ENCODE peak calls at places on chromosomes 3 and 15, in six cellular contexts. One of them, this sample, is unnamed.

GRCh38 chr3:81621277-81621676 is 140.2 kb downstream of the GBE1 start:
- DNase-seq in SK-N-SH: no peak
- DNase-seq in MM.1S: no peak
- DNase-seq in hepatocyte: no peak
- DNase-seq in GM23338: peak; percentile 44
- DNase-seq in neural progenitor cell: no peak
- DNase-seq in this sample: no peak

GRCh38 chr3:85709483-85709882 is 750.7 kb downstream of the CADM2 start:
- DNase-seq in hepatocyte: no peak
- DNase-seq in MM.1S: no peak
- DNase-seq in SK-N-SH: no peak
- DNase-seq in GM23338: no peak
- DNase-seq in neural progenitor cell: no peak
- DNase-seq in this sample: no peak

GRCh38 chr3:11803977-11804903 is 42.4 kb downstream of the TAMM41 start:
- DNase-seq in MM.1S: peak; percentile 69
- DNase-seq in neural progenitor cell: peak; percentile 73
- DNase-seq in SK-N-SH: peak; percentile 57
- DNase-seq in hepatocyte: peak; percentile 73
- DNase-seq in GM23338: peak; percentile 78
- DNase-seq in this sample: peak; percentile 79

GRCh38 chr3:127791221-127791913 is 30.9 kb downstream of the MGLL start:
- DNase-seq in SK-N-SH: no peak
- DNase-seq in hepatocyte: peak; percentile 75
- DNase-seq in neural progenitor cell: peak; percentile 52
- DNase-seq in GM23338: peak; percentile 67
- DNase-seq in MM.1S: peak; percentile 36
- DNase-seq in this sample: peak; percentile 56

GRCh38 chr15:63396546-63396939 is 14.9 kb upstream of the CA12 start:
- DNase-seq in SK-N-SH: no peak
- DNase-seq in GM23338: peak; percentile 64
- DNase-seq in MM.1S: no peak
- DNase-seq in hepatocyte: peak; percentile 37
- DNase-seq in neural progenitor cell: peak; percentile 49
- DNase-seq in this sample: no peak

GRCh38 chr3:49017978-49018706 is at the start of gene DALRD3:
- DNase-seq in MM.1S: peak; percentile 67
- DNase-seq in neural progenitor cell: peak; percentile 86
- DNase-seq in hepatocyte: peak; percentile 85
- DNase-seq in GM23338: peak; percentile 92
- DNase-seq in SK-N-SH: peak; percentile 89
- DNase-seq in this sample: peak; percentile 88

GRCh38 chr3:99269606-99270355 is 368.3 kb upstream of the DCBLD2 start:
- DNase-seq in MM.1S: no peak
- DNase-seq in GM23338: no peak
- DNase-seq in neural progenitor cell: no peak
- DNase-seq in hepatocyte: no peak
- DNase-seq in SK-N-SH: no peak
- DNase-seq in this sample: peak; percentile 65

GRCh38 chr15:36392666-36393266 is 186.7 kb upstream of the CDIN1 start:
- DNase-seq in MM.1S: no peak
- DNase-seq in hepatocyte: no peak
- DNase-seq in GM23338: no peak
- DNase-seq in SK-N-SH: no peak
- DNase-seq in neural progenitor cell: no peak
- DNase-seq in this sample: no peak

GRCh38 chr3:114758828-114759709 is 388.0 kb downstream of the ZBTB20 start:
- DNase-seq in GM23338: no peak
- DNase-seq in SK-N-SH: peak; percentile 17
- DNase-seq in neural progenitor cell: no peak
- DNase-seq in hepatocyte: peak; percentile 11
- DNase-seq in MM.1S: no peak
- DNase-seq in this sample: peak; percentile 87

GRCh38 chr3:108477511-108478147 is 32.8 kb downstream of the MYH15 start:
- DNase-seq in hepatocyte: peak; percentile 74
- DNase-seq in neural progenitor cell: peak; percentile 70
- DNase-seq in GM23338: peak; percentile 78
- DNase-seq in SK-N-SH: peak; percentile 38
- DNase-seq in MM.1S: peak; percentile 63
- DNase-seq in this sample: peak; percentile 81

GRCh38 chr15:28132524-28133275 is 33.6 kb upstream of the OCA2 start:
- DNase-seq in MM.1S: no peak
- DNase-seq in SK-N-SH: no peak
- DNase-seq in GM23338: no peak
- DNase-seq in neural progenitor cell: no peak
- DNase-seq in hepatocyte: no peak
- DNase-seq in this sample: peak; percentile 62

GRCh38 chr15:33654859-33655258 is 313.4 kb upstream of the CHRM5 start:
- DNase-seq in GM23338: peak; percentile 57
- DNase-seq in hepatocyte: no peak
- DNase-seq in neural progenitor cell: peak; percentile 16
- DNase-seq in SK-N-SH: no peak
- DNase-seq in MM.1S: no peak
- DNase-seq in this sample: peak; percentile 38

GRCh38 chr3:143510601-143511000 is 337.7 kb downstream of the SLC9A9 start:
- DNase-seq in GM23338: no peak
- DNase-seq in SK-N-SH: no peak
- DNase-seq in hepatocyte: no peak
- DNase-seq in neural progenitor cell: no peak
- DNase-seq in MM.1S: no peak
- DNase-seq in this sample: no peak

GRCh38 chr3:64351713-64352595 is 126.7 kb upstream of the PRICKLE2 start:
- DNase-seq in hepatocyte: no peak
- DNase-seq in MM.1S: no peak
- DNase-seq in neural progenitor cell: peak; percentile 47
- DNase-seq in SK-N-SH: no peak
- DNase-seq in GM23338: no peak
- DNase-seq in this sample: peak; percentile 76

GRCh38 chr3:64539451-64540196 is 148.2 kb downstream of the ADAMTS9 start:
- DNase-seq in SK-N-SH: no peak
- DNase-seq in neural progenitor cell: no peak
- DNase-seq in hepatocyte: peak; percentile 55
- DNase-seq in GM23338: no peak
- DNase-seq in MM.1S: no peak
- DNase-seq in this sample: peak; percentile 73

GRCh38 chr15:40248006-40248783 is 9.3 kb downstream of the PAK6 start:
- DNase-seq in GM23338: no peak
- DNase-seq in neural progenitor cell: no peak
- DNase-seq in SK-N-SH: peak; percentile 84
- DNase-seq in hepatocyte: no peak
- DNase-seq in MM.1S: no peak
- DNase-seq in this sample: no peak

GRCh38 chr15:93072440-93073394 is 16.3 kb downstream of the RGMA start:
- DNase-seq in GM23338: peak; percentile 90
- DNase-seq in neural progenitor cell: peak; percentile 96
- DNase-seq in hepatocyte: peak; percentile 90
- DNase-seq in MM.1S: no peak
- DNase-seq in SK-N-SH: peak; percentile 95
- DNase-seq in this sample: peak; percentile 51

GRCh38 chr15:50506121-50506520 is 40.3 kb downstream of the USP50 start:
- DNase-seq in SK-N-SH: no peak
- DNase-seq in hepatocyte: peak; percentile 4
- DNase-seq in GM23338: peak; percentile 59
- DNase-seq in neural progenitor cell: peak; percentile 62
- DNase-seq in MM.1S: no peak
- DNase-seq in this sample: no peak

GRCh38 chr3:16085884-16086608 is 88.4 kb upstream of the GALNT15 start:
- DNase-seq in SK-N-SH: no peak
- DNase-seq in hepatocyte: no peak
- DNase-seq in MM.1S: no peak
- DNase-seq in GM23338: peak; percentile 4
- DNase-seq in neural progenitor cell: no peak
- DNase-seq in this sample: no peak

GRCh38 chr15:65512807-65513416 is 4.6 kb downstream of the DPP8 start:
- DNase-seq in GM23338: no peak
- DNase-seq in SK-N-SH: no peak
- DNase-seq in hepatocyte: no peak
- DNase-seq in MM.1S: no peak
- DNase-seq in neural progenitor cell: no peak
- DNase-seq in this sample: peak; percentile 75

GRCh38 chr3:193310914-193311723 is 67.4 kb downstream of the ATP13A5 start:
- DNase-seq in hepatocyte: no peak
- DNase-seq in SK-N-SH: no peak
- DNase-seq in neural progenitor cell: no peak
- DNase-seq in MM.1S: no peak
- DNase-seq in GM23338: no peak
- DNase-seq in this sample: no peak

GRCh38 chr3:182937293-182938051 is 42.9 kb downstream of the DCUN1D1 start:
- DNase-seq in MM.1S: peak; percentile 84
- DNase-seq in hepatocyte: no peak
- DNase-seq in neural progenitor cell: no peak
- DNase-seq in SK-N-SH: no peak
- DNase-seq in GM23338: no peak
- DNase-seq in this sample: no peak

GRCh38 chr3:180875071-180875698 is 37.3 kb upstream of the FXR1 start:
- DNase-seq in GM23338: no peak
- DNase-seq in SK-N-SH: no peak
- DNase-seq in neural progenitor cell: no peak
- DNase-seq in MM.1S: no peak
- DNase-seq in hepatocyte: no peak
- DNase-seq in this sample: no peak

GRCh38 chr15:51494411-51495314 is 127.9 kb downstream of the DMXL2 start:
- DNase-seq in hepatocyte: no peak
- DNase-seq in neural progenitor cell: no peak
- DNase-seq in MM.1S: no peak
- DNase-seq in GM23338: no peak
- DNase-seq in SK-N-SH: no peak
- DNase-seq in this sample: peak; percentile 19

GRCh38 chr3:183844606-183845005 is 19.2 kb upstream of the MAP6D1 start:
- DNase-seq in MM.1S: no peak
- DNase-seq in GM23338: no peak
- DNase-seq in SK-N-SH: no peak
- DNase-seq in hepatocyte: peak; percentile 41
- DNase-seq in neural progenitor cell: no peak
- DNase-seq in this sample: peak; percentile 90

GRCh38 chr3:107753494-107753893 is 230.7 kb downstream of the BBX start:
- DNase-seq in MM.1S: peak; percentile 47
- DNase-seq in neural progenitor cell: peak; percentile 61
- DNase-seq in GM23338: peak; percentile 64
- DNase-seq in hepatocyte: peak; percentile 47
- DNase-seq in SK-N-SH: peak; percentile 24
- DNase-seq in this sample: peak; percentile 58

GRCh38 chr3:44995142-44995770 is 19.2 kb downstream of the EXOSC7 start:
- DNase-seq in GM23338: no peak
- DNase-seq in neural progenitor cell: no peak
- DNase-seq in hepatocyte: peak; percentile 53
- DNase-seq in MM.1S: no peak
- DNase-seq in SK-N-SH: peak; percentile 80
- DNase-seq in this sample: peak; percentile 68

GRCh38 chr3:39250116-39250747 is 29.6 kb downstream of the CX3CR1 start:
- DNase-seq in GM23338: no peak
- DNase-seq in hepatocyte: no peak
- DNase-seq in SK-N-SH: no peak
- DNase-seq in MM.1S: no peak
- DNase-seq in neural progenitor cell: no peak
- DNase-seq in this sample: no peak
- TF ChIP-seq EZH2phosphoT487 in GM23338: no peak
- TF ChIP-seq EZH2phosphoT487 in hepatocyte: no peak
- TF ChIP-seq EZH2phosphoT487 in SK-N-SH: no peak
- TF ChIP-seq EZH2phosphoT487 in MM.1S: no peak
- TF ChIP-seq EZH2phosphoT487 in neural progenitor cell: no peak
- TF ChIP-seq EZH2phosphoT487 in this sample: no peak

GRCh38 chr3:186996356-186996755 is 66.0 kb downstream of the ST6GAL1 start:
- DNase-seq in SK-N-SH: no peak
- DNase-seq in neural progenitor cell: no peak
- DNase-seq in MM.1S: peak; percentile 98
- DNase-seq in hepatocyte: no peak
- DNase-seq in GM23338: no peak
- DNase-seq in this sample: no peak
- H3K4me2 ChIP-seq in SK-N-SH: no peak overlapping the region
- H3K4me2 ChIP-seq in neural progenitor cell: no peak overlapping the region
- H3K4me2 ChIP-seq in MM.1S: peak overlapping the region; percentile 96
- H3K4me2 ChIP-seq in hepatocyte: no peak overlapping the region
- H3K4me2 ChIP-seq in GM23338: no peak overlapping the region
- H3K4me2 ChIP-seq in this sample: no peak overlapping the region

DNA sequence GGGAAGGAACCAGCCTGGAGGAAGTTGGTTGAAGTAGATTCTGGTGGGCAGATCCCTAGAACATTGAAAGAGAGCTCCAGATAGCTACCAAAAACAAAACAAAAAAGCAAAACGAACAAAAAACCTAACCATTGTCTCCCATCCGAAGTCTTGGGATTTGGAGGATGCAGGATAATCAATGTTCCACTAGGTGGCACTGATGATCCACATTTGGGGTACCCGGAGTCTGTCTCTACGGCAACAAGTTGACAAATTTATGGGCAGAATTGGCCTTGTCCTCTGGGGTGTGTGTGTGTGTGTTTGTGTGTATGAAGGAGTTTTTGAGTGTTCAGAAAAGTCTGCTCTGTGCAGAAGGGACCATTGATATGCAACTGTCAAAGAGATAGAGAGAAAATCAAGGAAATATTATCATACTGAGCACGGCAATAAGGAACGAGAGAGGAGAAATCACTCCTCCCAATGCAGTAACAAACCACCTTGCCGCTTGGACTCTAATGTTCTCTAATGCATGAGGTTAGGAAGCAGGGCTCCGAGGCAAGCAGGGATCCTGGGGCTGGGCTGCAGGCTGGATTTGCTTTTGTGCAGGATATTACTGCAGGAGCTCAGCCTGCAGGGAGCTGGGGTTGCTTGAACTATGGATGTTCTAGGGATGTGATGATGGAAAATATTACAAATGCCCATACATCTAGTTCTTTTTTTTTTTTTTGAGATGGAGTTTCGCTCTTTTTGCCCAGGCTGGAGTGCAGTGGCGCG is 59.8 kb upstream of the KLHL25 start:
- DNase-seq in SK-N-SH: peak; percentile 78
- DNase-seq in hepatocyte: peak; percentile 75
- DNase-seq in MM.1S: peak; percentile 73
- DNase-seq in GM23338: peak; percentile 84
- DNase-seq in neural progenitor cell: peak; percentile 76
- DNase-seq in this sample: peak; percentile 71
- TF ChIP-seq EZH2phosphoT487 in SK-N-SH: no peak
- TF ChIP-seq EZH2phosphoT487 in hepatocyte: no peak
- TF ChIP-seq EZH2phosphoT487 in MM.1S: no peak
- TF ChIP-seq EZH2phosphoT487 in GM23338: no peak
- TF ChIP-seq EZH2phosphoT487 in neural progenitor cell: no peak
- TF ChIP-seq EZH2phosphoT487 in this sample: no peak

DNA sequence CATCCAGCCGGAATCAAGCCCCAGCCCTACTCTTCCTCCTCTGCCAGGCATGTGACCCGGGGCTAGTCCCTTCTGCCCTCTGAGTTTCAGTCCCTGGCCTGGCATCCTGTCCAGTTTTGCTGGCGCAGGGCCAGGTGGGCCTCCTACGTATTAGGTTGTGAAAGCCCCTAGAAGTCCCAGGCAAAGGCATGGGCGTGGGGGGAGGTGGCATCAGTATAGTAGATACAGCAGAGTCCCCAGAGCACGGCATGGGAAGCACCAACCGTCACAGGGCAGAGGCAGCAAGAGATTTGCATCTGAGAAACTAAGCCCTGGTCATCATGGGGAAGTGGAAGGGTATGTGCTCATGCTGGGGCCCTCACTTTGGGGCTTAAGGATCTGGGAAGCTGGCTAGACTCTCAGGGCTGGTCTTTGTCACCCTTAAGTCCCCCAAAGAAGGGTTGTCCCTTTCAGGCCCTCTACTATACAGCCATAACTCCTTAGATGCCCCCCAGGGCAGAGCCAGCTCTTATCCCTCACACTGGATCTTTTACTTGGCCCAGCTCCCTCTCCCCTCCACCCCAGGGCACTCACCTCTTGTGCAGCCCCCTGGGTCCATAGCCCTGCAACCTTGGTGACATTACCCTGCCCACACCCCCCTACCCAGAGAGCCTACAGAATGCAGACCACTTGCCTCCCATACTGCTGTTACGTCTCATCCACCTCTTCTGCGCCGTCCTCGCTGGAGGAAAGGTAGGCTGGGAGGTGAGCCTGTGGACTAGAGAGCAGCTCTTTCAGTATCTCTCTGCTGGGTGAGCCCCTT is 11.3 kb downstream of the NBEAL2 start:
- DNase-seq in neural progenitor cell: no peak
- DNase-seq in GM23338: no peak
- DNase-seq in SK-N-SH: no peak
- DNase-seq in MM.1S: no peak
- DNase-seq in hepatocyte: no peak
- DNase-seq in this sample: no peak
- H3K4me2 ChIP-seq in neural progenitor cell: no peak overlapping the region
- H3K4me2 ChIP-seq in GM23338: no peak overlapping the region
- H3K4me2 ChIP-seq in SK-N-SH: no peak overlapping the region
- H3K4me2 ChIP-seq in MM.1S: no peak overlapping the region
- H3K4me2 ChIP-seq in hepatocyte: no peak overlapping the region
- H3K4me2 ChIP-seq in this sample: no peak overlapping the region